ENCODE peak calls at places on chromosomes 2 and 18, in six cellular contexts. B, Q, J, D, G and R are unnamed samples.

GRCh38 chr2:64696631-64697030 is 42.9 kb upstream of the SERTAD2 start:
- DNase-seq in J (no peak), G (no peak), D (peak; percentile 17), B (no peak), Q (no peak), R (no peak)

GRCh38 chr18:2083691-2084090 is 487.6 kb downstream of the METTL4 start:
- DNase-seq in G (peak; percentile 58), D (peak; percentile 75), J (no peak), B (no peak), Q (no peak), R (peak; percentile 31)

GRCh38 chr2:177348090-177348489 is 44.5 kb upstream of the AGPS start:
- DNase-seq in Q (no peak), J (no peak), D (no peak), B (no peak), G (no peak), R (no peak)

GRCh38 chr18:3447035-3447894 is 2.7 kb upstream of the TGIF1 start:
- DNase-seq in Q (peak; percentile 76), B (no peak), G (peak; percentile 50), J (peak; percentile 62), D (peak; percentile 91), R (peak; percentile 70)

GRCh38 chr2:220394433-220394832 is 767.0 kb downstream of the SLC4A3 start:
- DNase-seq in J (peak; percentile 58), D (no peak), Q (peak; percentile 34), B (no peak), G (no peak), R (no peak)

GRCh38 chr18:24212939-24213338 is 74.1 kb downstream of the CABYR start:
- DNase-seq in D (peak; percentile 86), B (no peak), G (no peak), Q (peak; percentile 77), J (peak; percentile 96), R (peak; percentile 77)

GRCh38 chr2:25651066-25651465 is 22.3 kb downstream of the DTNB start:
- DNase-seq in Q (peak; percentile 27), G (no peak), J (peak; percentile 56), D (no peak), B (no peak), R (peak; percentile 24)

GRCh38 chr2:19987936-19988335 is 2.0 kb downstream of the WDR35 start:
- DNase-seq in J (no peak), D (no peak), Q (no peak), G (no peak), B (no peak), R (no peak)

GRCh38 chr2:62456721-62457539 is 49.1 kb downstream of the TMEM17 start:
- DNase-seq in J (peak; percentile 78), G (peak; percentile 88), Q (peak; percentile 68), D (peak; percentile 85), B (peak; percentile 83), R (peak; percentile 87)

GRCh38 chr2:100217323-100217722 is 74.9 kb upstream of the AFF3 start:
- DNase-seq in Q (no peak), G (no peak), B (no peak), J (no peak), D (no peak), R (no peak)

GRCh38 chr2:21772624-21773023 is 648.9 kb downstream of the TDRD15 start:
- DNase-seq in J (peak; percentile 98), G (no peak), B (no peak), Q (peak; percentile 42), D (no peak), R (no peak)

GRCh38 chr2:3305431-3305830 is 72.2 kb downstream of the EIPR1 start:
- DNase-seq in B (no peak), D (no peak), J (no peak), Q (no peak), G (no peak), R (no peak)

GRCh38 chr2:3302421-3302750 is 75.2 kb downstream of the EIPR1 start:
- DNase-seq in B (no peak), Q (no peak), D (no peak), G (no peak), J (no peak), R (no peak)

GRCh38 chr2:3301001-3301400 is 76.6 kb downstream of the EIPR1 start:
- DNase-seq in G (no peak), D (no peak), B (no peak), J (peak; percentile 41), Q (no peak), R (no peak)

GRCh38 chr2:3303583-3304406 is 73.8 kb downstream of the EIPR1 start:
- DNase-seq in D (peak; percentile 93), G (peak; percentile 89), B (peak; percentile 79), Q (peak; percentile 76), J (peak; percentile 77), R (peak; percentile 61)

DNA sequence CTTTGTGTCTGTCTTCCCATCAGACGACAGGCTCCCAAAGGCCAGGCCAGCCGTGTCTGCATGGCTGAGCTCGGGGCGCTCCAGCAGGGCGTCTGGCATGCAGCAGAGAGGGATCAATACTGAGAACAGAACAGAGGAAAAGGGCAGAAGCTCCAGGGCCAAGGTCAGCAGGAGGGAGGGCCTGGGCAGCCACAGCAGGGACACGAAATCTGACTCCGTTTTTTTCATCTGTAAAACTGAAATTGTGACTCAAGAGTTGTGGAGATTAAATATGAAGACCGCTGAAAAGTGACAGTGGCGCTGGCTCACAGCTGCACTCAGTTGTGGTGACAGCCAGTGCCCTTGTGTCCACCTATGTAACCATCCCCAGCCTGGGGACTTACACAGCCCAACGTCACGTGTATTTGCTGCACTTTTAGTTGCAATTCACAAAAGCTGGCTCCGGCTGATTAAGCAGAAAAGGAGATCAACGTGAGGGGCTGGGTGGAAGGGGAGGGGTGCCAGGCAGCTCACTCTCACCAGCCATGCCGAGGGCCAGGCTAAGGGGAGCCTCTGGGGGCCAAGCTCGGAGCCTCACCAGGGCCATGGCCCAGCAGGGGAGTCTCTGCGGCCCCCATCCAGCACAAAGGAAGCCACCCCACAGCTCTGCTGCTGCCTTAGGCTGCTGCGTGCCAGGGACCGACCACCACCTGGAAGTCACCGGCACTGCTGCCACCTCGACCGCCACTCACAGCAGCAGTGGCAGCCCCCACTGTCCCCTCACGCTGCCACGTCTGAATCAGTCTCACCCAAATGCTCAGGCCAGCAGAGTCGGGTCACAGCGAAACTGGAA is 74.7 kb downstream of the EIPR1 start:
- DNase-seq in Q (no peak), D (peak; percentile 6), G (no peak), B (peak; percentile 17), J (no peak), R (no peak)
- H3K18ac ChIP-seq in Q (peak overlapping the region; percentile 90), D (peak overlapping the region; percentile 33), G (peak overlapping the region; percentile 47), B (peak overlapping the region; percentile 91), J (no peak overlapping the region), R (peak overlapping the region; percentile 85)

DNA sequence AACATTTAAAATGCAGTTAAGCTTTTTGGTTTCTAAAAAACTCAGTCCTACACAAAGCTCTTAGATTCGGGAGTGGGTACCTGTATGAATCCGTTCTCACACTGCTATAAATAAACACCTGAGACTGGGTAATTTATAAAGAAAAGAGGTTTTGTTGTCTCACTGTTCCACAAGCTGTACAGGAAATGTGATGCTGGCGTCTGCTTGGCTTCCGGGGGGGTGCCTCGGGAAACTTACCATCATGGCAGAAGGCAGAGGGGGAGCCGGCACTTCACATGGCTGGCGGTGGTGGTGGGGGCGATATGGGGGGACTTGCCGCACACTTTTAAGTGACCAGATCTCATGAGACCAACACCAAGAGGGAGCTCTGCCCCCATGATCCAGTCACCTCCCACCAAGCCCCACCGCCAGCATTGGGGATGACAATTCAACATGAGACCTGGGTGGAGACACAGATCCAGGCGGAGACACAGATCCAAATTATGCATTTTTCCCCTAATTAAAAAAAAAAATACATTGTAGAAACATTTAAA is 222.5 kb downstream of the GBX2 start:
- DNase-seq in Q (no peak), D (no peak), J (no peak), B (no peak), G (no peak), R (no peak)
- H3K18ac ChIP-seq in Q (no peak overlapping the region), D (no peak overlapping the region), J (no peak overlapping the region), B (no peak overlapping the region), G (no peak overlapping the region), R (no peak overlapping the region)

DNA sequence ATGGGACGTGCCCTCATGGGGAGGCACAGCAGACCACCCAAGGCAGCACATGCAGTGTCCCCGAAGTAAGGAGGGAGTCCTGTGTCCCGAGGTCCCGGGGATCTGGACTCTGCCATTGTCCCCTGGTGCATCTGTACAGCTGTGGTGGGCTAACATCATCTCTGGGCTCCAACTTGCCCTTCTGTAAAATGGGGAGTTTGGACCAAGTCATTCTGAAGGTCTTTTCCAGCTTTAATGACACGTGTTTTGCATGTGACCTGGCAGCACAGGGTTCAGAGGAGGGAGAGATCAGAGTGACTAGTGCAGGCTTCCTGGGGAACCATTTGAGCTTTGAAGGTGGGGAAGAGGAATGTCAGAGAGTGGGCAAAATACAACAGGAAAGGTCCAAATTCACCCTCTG is 21.5 kb downstream of the ITM2C start:
- DNase-seq in D (no peak), B (no peak), Q (no peak), G (no peak), J (no peak), R (no peak)
- H3K18ac ChIP-seq in D (no peak overlapping the region), B (peak overlapping the region; percentile 81), Q (no peak overlapping the region), G (no peak overlapping the region), J (no peak overlapping the region), R (no peak overlapping the region)

DNA sequence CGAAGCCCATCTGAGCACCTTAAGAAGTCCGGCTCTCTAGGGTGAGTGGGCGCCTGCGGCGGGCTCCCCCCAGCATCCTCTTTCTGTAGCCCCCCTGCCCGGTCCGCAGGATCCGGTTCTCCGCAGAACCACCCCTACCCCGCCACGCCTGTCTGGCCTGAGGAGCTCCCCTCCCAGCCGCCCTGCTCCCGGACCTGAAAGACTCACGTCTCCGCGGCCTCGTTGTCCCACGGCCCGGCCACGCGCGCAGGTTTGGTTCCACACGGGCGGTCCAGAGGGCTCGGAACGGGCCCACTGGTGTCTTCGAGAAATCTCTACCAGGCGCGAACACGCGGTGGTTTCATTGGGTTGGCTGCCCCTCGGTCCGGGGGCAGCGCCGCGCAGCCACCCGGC is 237 bp downstream of the SLC39A6 start:
- DNase-seq in D (no peak), Q (no peak), B (no peak), J (no peak), G (no peak), R (no peak)
- H3K18ac ChIP-seq in D (peak overlapping the region; percentile 55), Q (peak overlapping the region; percentile 45), B (peak overlapping the region; percentile 97), J (no peak overlapping the region), G (peak overlapping the region; percentile 45), R (peak overlapping the region; percentile 28)

DNA sequence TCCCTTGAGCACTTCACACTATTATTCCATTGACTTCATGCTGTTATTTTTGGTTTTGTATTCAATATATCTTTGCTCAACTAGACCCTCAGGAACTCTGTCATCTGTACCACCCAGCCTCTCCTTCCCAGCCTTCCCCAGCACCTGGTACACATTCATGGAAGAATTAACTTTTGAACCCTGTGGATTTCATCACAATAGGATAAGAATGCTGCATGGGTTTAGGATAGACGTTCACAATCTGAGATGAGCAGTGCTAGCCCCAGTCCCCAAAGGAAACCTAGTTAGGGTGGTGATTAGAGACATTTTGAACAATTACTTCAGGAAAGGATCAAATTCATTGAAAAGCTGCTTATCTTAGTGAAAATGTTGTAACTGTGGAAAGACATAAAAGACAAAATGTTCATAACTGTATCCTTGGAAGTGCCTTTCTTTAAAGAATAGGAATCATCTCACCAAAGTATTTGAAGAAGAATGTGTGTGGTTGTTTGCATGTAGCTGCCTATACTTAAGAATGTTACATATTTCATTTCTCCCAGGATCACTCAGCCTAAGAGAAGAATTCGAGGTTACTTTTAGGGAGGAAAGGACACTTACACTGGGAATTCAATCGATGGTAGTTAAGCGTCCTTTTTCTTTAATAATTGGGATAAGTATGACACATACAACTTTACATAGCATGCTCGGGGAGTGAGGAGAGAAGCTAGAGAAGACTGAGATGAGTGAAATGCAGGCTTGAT is 21.8 kb upstream of the CYP1B1 start:
- DNase-seq in B (no peak), G (no peak), Q (peak; percentile 68), D (peak; percentile 31), J (no peak), R (peak; percentile 26)
- H3K18ac ChIP-seq in B (no peak overlapping the region), G (no peak overlapping the region), Q (peak overlapping the region; percentile 67), D (peak overlapping the region; percentile 52), J (peak overlapping the region; percentile 50), R (no peak overlapping the region)